ENCODE peak calls at places on chromosomes 13 and 19, in ten cellular contexts. One of them, this sample, is unnamed.

GRCh38 chr19:55358943-55359908 is 3.8 kb downstream of the GARIN5B start:
- DNase-seq in posterior vena cava: peak
- DNase-seq in fibroblast of mammary gland: no peak
- DNase-seq in foreskin keratinocyte: peak
- DNase-seq in stimulated activated CD8-positive, alpha-beta memory T cell treated with anti-CD3 and anti-CD28 coated beads, Interleukin-2, amount 100 ng/mL, for 48 hours: no peak
- DNase-seq in iris pigment epithelial cell: no peak
- DNase-seq in heart left ventricle: no peak
- DNase-seq in left lobe of liver: no peak
- DNase-seq in activated CD4-positive, alpha-beta T cell treated with anti-CD3 and anti-CD28 coated beads for 4 hours: no peak
- DNase-seq in NCI-H1105: peak
- DNase-seq in this sample: no peak

GRCh38 chr19:19107663-19108062 is 30.6 kb downstream of the TMEM161A start:
- DNase-seq in heart left ventricle: no peak
- DNase-seq in stimulated activated CD8-positive, alpha-beta memory T cell treated with anti-CD3 and anti-CD28 coated beads, Interleukin-2, amount 100 ng/mL, for 48 hours: no peak
- DNase-seq in activated CD4-positive, alpha-beta T cell treated with anti-CD3 and anti-CD28 coated beads for 4 hours: no peak
- DNase-seq in NCI-H1105: no peak
- DNase-seq in fibroblast of mammary gland: no peak
- DNase-seq in posterior vena cava: no peak
- DNase-seq in iris pigment epithelial cell: no peak
- DNase-seq in left lobe of liver: no peak
- DNase-seq in foreskin keratinocyte: no peak
- DNase-seq in this sample: no peak

GRCh38 chr19:4267901-4268815 is 10.9 kb upstream of the SHD start:
- DNase-seq in stimulated activated CD8-positive, alpha-beta memory T cell treated with anti-CD3 and anti-CD28 coated beads, Interleukin-2, amount 100 ng/mL, for 48 hours: no peak
- DNase-seq in NCI-H1105: no peak
- DNase-seq in heart left ventricle: no peak
- DNase-seq in foreskin keratinocyte: no peak
- DNase-seq in fibroblast of mammary gland: no peak
- DNase-seq in activated CD4-positive, alpha-beta T cell treated with anti-CD3 and anti-CD28 coated beads for 4 hours: no peak
- DNase-seq in left lobe of liver: peak
- DNase-seq in iris pigment epithelial cell: no peak
- DNase-seq in posterior vena cava: no peak
- DNase-seq in this sample: no peak

GRCh38 chr19:34120846-34121639 is 51.3 kb upstream of the LSM14A start:
- DNase-seq in heart left ventricle: no peak
- DNase-seq in foreskin keratinocyte: peak
- DNase-seq in stimulated activated CD8-positive, alpha-beta memory T cell treated with anti-CD3 and anti-CD28 coated beads, Interleukin-2, amount 100 ng/mL, for 48 hours: peak
- DNase-seq in activated CD4-positive, alpha-beta T cell treated with anti-CD3 and anti-CD28 coated beads for 4 hours: peak
- DNase-seq in iris pigment epithelial cell: peak
- DNase-seq in fibroblast of mammary gland: peak
- DNase-seq in posterior vena cava: no peak
- DNase-seq in left lobe of liver: no peak
- DNase-seq in NCI-H1105: no peak
- DNase-seq in this sample: peak

GRCh38 chr19:11168568-11168967 is 13.0 kb upstream of the SPC24 start:
- DNase-seq in activated CD4-positive, alpha-beta T cell treated with anti-CD3 and anti-CD28 coated beads for 4 hours: no peak
- DNase-seq in NCI-H1105: no peak
- DNase-seq in fibroblast of mammary gland: peak
- DNase-seq in foreskin keratinocyte: peak
- DNase-seq in stimulated activated CD8-positive, alpha-beta memory T cell treated with anti-CD3 and anti-CD28 coated beads, Interleukin-2, amount 100 ng/mL, for 48 hours: no peak
- DNase-seq in posterior vena cava: no peak
- DNase-seq in heart left ventricle: no peak
- DNase-seq in left lobe of liver: no peak
- DNase-seq in iris pigment epithelial cell: peak
- DNase-seq in this sample: peak

GRCh38 chr13:98416408-98416807 is 160.5 kb downstream of the STK24 start:
- DNase-seq in iris pigment epithelial cell: no peak
- DNase-seq in left lobe of liver: no peak
- DNase-seq in NCI-H1105: peak
- DNase-seq in stimulated activated CD8-positive, alpha-beta memory T cell treated with anti-CD3 and anti-CD28 coated beads, Interleukin-2, amount 100 ng/mL, for 48 hours: no peak
- DNase-seq in foreskin keratinocyte: peak
- DNase-seq in posterior vena cava: peak
- DNase-seq in heart left ventricle: no peak
- DNase-seq in activated CD4-positive, alpha-beta T cell treated with anti-CD3 and anti-CD28 coated beads for 4 hours: no peak
- DNase-seq in fibroblast of mammary gland: no peak
- DNase-seq in this sample: no peak

GRCh38 chr13:43838909-43839308 is 40.6 kb downstream of the CCDC122 start:
- DNase-seq in left lobe of liver: no peak
- DNase-seq in NCI-H1105: no peak
- DNase-seq in foreskin keratinocyte: no peak
- DNase-seq in activated CD4-positive, alpha-beta T cell treated with anti-CD3 and anti-CD28 coated beads for 4 hours: no peak
- DNase-seq in posterior vena cava: no peak
- DNase-seq in iris pigment epithelial cell: peak
- DNase-seq in stimulated activated CD8-positive, alpha-beta memory T cell treated with anti-CD3 and anti-CD28 coated beads, Interleukin-2, amount 100 ng/mL, for 48 hours: no peak
- DNase-seq in fibroblast of mammary gland: peak
- DNase-seq in heart left ventricle: no peak
- DNase-seq in this sample: peak

GRCh38 chr13:75129331-75129730 is 352.6 kb downstream of the TBC1D4 start:
- DNase-seq in activated CD4-positive, alpha-beta T cell treated with anti-CD3 and anti-CD28 coated beads for 4 hours: no peak
- DNase-seq in stimulated activated CD8-positive, alpha-beta memory T cell treated with anti-CD3 and anti-CD28 coated beads, Interleukin-2, amount 100 ng/mL, for 48 hours: no peak
- DNase-seq in posterior vena cava: no peak
- DNase-seq in NCI-H1105: no peak
- DNase-seq in heart left ventricle: no peak
- DNase-seq in fibroblast of mammary gland: peak
- DNase-seq in iris pigment epithelial cell: no peak
- DNase-seq in foreskin keratinocyte: no peak
- DNase-seq in left lobe of liver: no peak
- DNase-seq in this sample: no peak

GRCh38 chr19:11111771-11112144 is 22.5 kb downstream of the LDLR start:
- DNase-seq in stimulated activated CD8-positive, alpha-beta memory T cell treated with anti-CD3 and anti-CD28 coated beads, Interleukin-2, amount 100 ng/mL, for 48 hours: no peak
- DNase-seq in heart left ventricle: no peak
- DNase-seq in fibroblast of mammary gland: no peak
- DNase-seq in activated CD4-positive, alpha-beta T cell treated with anti-CD3 and anti-CD28 coated beads for 4 hours: no peak
- DNase-seq in posterior vena cava: no peak
- DNase-seq in NCI-H1105: no peak
- DNase-seq in foreskin keratinocyte: no peak
- DNase-seq in left lobe of liver: no peak
- DNase-seq in iris pigment epithelial cell: no peak
- DNase-seq in this sample: no peak

GRCh38 chr19:42480335-42481095 is 37.8 kb upstream of the CXCL17 start:
- DNase-seq in iris pigment epithelial cell: peak
- DNase-seq in stimulated activated CD8-positive, alpha-beta memory T cell treated with anti-CD3 and anti-CD28 coated beads, Interleukin-2, amount 100 ng/mL, for 48 hours: no peak
- DNase-seq in NCI-H1105: no peak
- DNase-seq in left lobe of liver: no peak
- DNase-seq in posterior vena cava: no peak
- DNase-seq in foreskin keratinocyte: peak
- DNase-seq in activated CD4-positive, alpha-beta T cell treated with anti-CD3 and anti-CD28 coated beads for 4 hours: peak
- DNase-seq in heart left ventricle: no peak
- DNase-seq in fibroblast of mammary gland: peak
- DNase-seq in this sample: peak

GRCh38 chr13:84896128-84896527 is 903.1 kb downstream of the SLITRK6 start:
- DNase-seq in heart left ventricle: no peak
- DNase-seq in stimulated activated CD8-positive, alpha-beta memory T cell treated with anti-CD3 and anti-CD28 coated beads, Interleukin-2, amount 100 ng/mL, for 48 hours: peak
- DNase-seq in NCI-H1105: no peak
- DNase-seq in fibroblast of mammary gland: peak
- DNase-seq in foreskin keratinocyte: peak
- DNase-seq in posterior vena cava: no peak
- DNase-seq in activated CD4-positive, alpha-beta T cell treated with anti-CD3 and anti-CD28 coated beads for 4 hours: peak
- DNase-seq in iris pigment epithelial cell: peak
- DNase-seq in left lobe of liver: no peak
- DNase-seq in this sample: peak

GRCh38 chr13:59494151-59494550 is 669.6 kb downstream of the DIAPH3 start:
- DNase-seq in stimulated activated CD8-positive, alpha-beta memory T cell treated with anti-CD3 and anti-CD28 coated beads, Interleukin-2, amount 100 ng/mL, for 48 hours: no peak
- DNase-seq in activated CD4-positive, alpha-beta T cell treated with anti-CD3 and anti-CD28 coated beads for 4 hours: no peak
- DNase-seq in posterior vena cava: no peak
- DNase-seq in foreskin keratinocyte: no peak
- DNase-seq in fibroblast of mammary gland: no peak
- DNase-seq in left lobe of liver: no peak
- DNase-seq in heart left ventricle: no peak
- DNase-seq in iris pigment epithelial cell: peak
- DNase-seq in NCI-H1105: no peak
- DNase-seq in this sample: no peak

GRCh38 chr19:43782689-43783231 is 2.0 kb upstream of the KCNN4 start:
- DNase-seq in left lobe of liver: no peak
- DNase-seq in stimulated activated CD8-positive, alpha-beta memory T cell treated with anti-CD3 and anti-CD28 coated beads, Interleukin-2, amount 100 ng/mL, for 48 hours: no peak
- DNase-seq in activated CD4-positive, alpha-beta T cell treated with anti-CD3 and anti-CD28 coated beads for 4 hours: no peak
- DNase-seq in foreskin keratinocyte: peak
- DNase-seq in fibroblast of mammary gland: no peak
- DNase-seq in NCI-H1105: no peak
- DNase-seq in posterior vena cava: no peak
- DNase-seq in iris pigment epithelial cell: no peak
- DNase-seq in heart left ventricle: no peak
- DNase-seq in this sample: no peak

GRCh38 chr13:21336609-21337008 is 122.5 kb downstream of the ZDHHC20 start:
- DNase-seq in left lobe of liver: no peak
- DNase-seq in iris pigment epithelial cell: no peak
- DNase-seq in fibroblast of mammary gland: no peak
- DNase-seq in activated CD4-positive, alpha-beta T cell treated with anti-CD3 and anti-CD28 coated beads for 4 hours: no peak
- DNase-seq in heart left ventricle: no peak
- DNase-seq in posterior vena cava: peak
- DNase-seq in foreskin keratinocyte: no peak
- DNase-seq in stimulated activated CD8-positive, alpha-beta memory T cell treated with anti-CD3 and anti-CD28 coated beads, Interleukin-2, amount 100 ng/mL, for 48 hours: no peak
- DNase-seq in NCI-H1105: no peak
- DNase-seq in this sample: no peak

GRCh38 chr13:65914707-65915106 is 1315.4 kb downstream of the PCDH9 start:
- DNase-seq in left lobe of liver: no peak
- DNase-seq in heart left ventricle: no peak
- DNase-seq in activated CD4-positive, alpha-beta T cell treated with anti-CD3 and anti-CD28 coated beads for 4 hours: no peak
- DNase-seq in NCI-H1105: no peak
- DNase-seq in fibroblast of mammary gland: peak
- DNase-seq in posterior vena cava: no peak
- DNase-seq in foreskin keratinocyte: peak
- DNase-seq in iris pigment epithelial cell: peak
- DNase-seq in stimulated activated CD8-positive, alpha-beta memory T cell treated with anti-CD3 and anti-CD28 coated beads, Interleukin-2, amount 100 ng/mL, for 48 hours: no peak
- DNase-seq in this sample: peak

GRCh38 chr13:95704510-95704909 is 27.6 kb downstream of the DNAJC3 start:
- DNase-seq in left lobe of liver: no peak
- DNase-seq in NCI-H1105: peak
- DNase-seq in iris pigment epithelial cell: no peak
- DNase-seq in fibroblast of mammary gland: peak
- DNase-seq in posterior vena cava: no peak
- DNase-seq in activated CD4-positive, alpha-beta T cell treated with anti-CD3 and anti-CD28 coated beads for 4 hours: no peak
- DNase-seq in stimulated activated CD8-positive, alpha-beta memory T cell treated with anti-CD3 and anti-CD28 coated beads, Interleukin-2, amount 100 ng/mL, for 48 hours: no peak
- DNase-seq in foreskin keratinocyte: no peak
- DNase-seq in heart left ventricle: no peak
- DNase-seq in this sample: peak

GRCh38 chr19:6241680-6242079 is 38.1 kb downstream of the MLLT1 start:
- DNase-seq in left lobe of liver: no peak
- DNase-seq in NCI-H1105: peak
- DNase-seq in posterior vena cava: no peak
- DNase-seq in activated CD4-positive, alpha-beta T cell treated with anti-CD3 and anti-CD28 coated beads for 4 hours: no peak
- DNase-seq in fibroblast of mammary gland: no peak
- DNase-seq in stimulated activated CD8-positive, alpha-beta memory T cell treated with anti-CD3 and anti-CD28 coated beads, Interleukin-2, amount 100 ng/mL, for 48 hours: no peak
- DNase-seq in heart left ventricle: no peak
- DNase-seq in foreskin keratinocyte: no peak
- DNase-seq in iris pigment epithelial cell: no peak
- DNase-seq in this sample: no peak

GRCh38 chr13:30256713-30257432 is 50.5 kb downstream of the KATNAL1 start:
- DNase-seq in iris pigment epithelial cell: no peak
- DNase-seq in stimulated activated CD8-positive, alpha-beta memory T cell treated with anti-CD3 and anti-CD28 coated beads, Interleukin-2, amount 100 ng/mL, for 48 hours: no peak
- DNase-seq in NCI-H1105: no peak
- DNase-seq in foreskin keratinocyte: no peak
- DNase-seq in fibroblast of mammary gland: peak
- DNase-seq in posterior vena cava: no peak
- DNase-seq in heart left ventricle: no peak
- DNase-seq in left lobe of liver: no peak
- DNase-seq in activated CD4-positive, alpha-beta T cell treated with anti-CD3 and anti-CD28 coated beads for 4 hours: no peak
- DNase-seq in this sample: peak

GRCh38 chr13:33509642-33510229 is 224.2 kb upstream of the STARD13 start:
- DNase-seq in left lobe of liver: no peak
- DNase-seq in posterior vena cava: peak
- DNase-seq in NCI-H1105: no peak
- DNase-seq in foreskin keratinocyte: peak
- DNase-seq in activated CD4-positive, alpha-beta T cell treated with anti-CD3 and anti-CD28 coated beads for 4 hours: no peak
- DNase-seq in iris pigment epithelial cell: no peak
- DNase-seq in fibroblast of mammary gland: peak
- DNase-seq in heart left ventricle: peak
- DNase-seq in stimulated activated CD8-positive, alpha-beta memory T cell treated with anti-CD3 and anti-CD28 coated beads, Interleukin-2, amount 100 ng/mL, for 48 hours: no peak
- DNase-seq in this sample: peak

GRCh38 chr19:7177926-7178325 is 108.4 kb downstream of the ZNF557 start:
- DNase-seq in stimulated activated CD8-positive, alpha-beta memory T cell treated with anti-CD3 and anti-CD28 coated beads, Interleukin-2, amount 100 ng/mL, for 48 hours: no peak
- DNase-seq in NCI-H1105: no peak
- DNase-seq in fibroblast of mammary gland: peak
- DNase-seq in foreskin keratinocyte: no peak
- DNase-seq in posterior vena cava: no peak
- DNase-seq in heart left ventricle: no peak
- DNase-seq in activated CD4-positive, alpha-beta T cell treated with anti-CD3 and anti-CD28 coated beads for 4 hours: no peak
- DNase-seq in iris pigment epithelial cell: no peak
- DNase-seq in left lobe of liver: no peak
- DNase-seq in this sample: peak

GRCh38 chr19:4376991-4377781 is 23.2 kb downstream of the SH3GL1 start:
- DNase-seq in left lobe of liver: no peak
- DNase-seq in heart left ventricle: no peak
- DNase-seq in posterior vena cava: peak
- DNase-seq in foreskin keratinocyte: peak
- DNase-seq in activated CD4-positive, alpha-beta T cell treated with anti-CD3 and anti-CD28 coated beads for 4 hours: no peak
- DNase-seq in iris pigment epithelial cell: no peak
- DNase-seq in NCI-H1105: no peak
- DNase-seq in fibroblast of mammary gland: peak
- DNase-seq in stimulated activated CD8-positive, alpha-beta memory T cell treated with anti-CD3 and anti-CD28 coated beads, Interleukin-2, amount 100 ng/mL, for 48 hours: no peak
- DNase-seq in this sample: peak

GRCh38 chr13:91359566-91359965 is 12.1 kb downstream of the MIR17HG start:
- DNase-seq in left lobe of liver: no peak
- DNase-seq in stimulated activated CD8-positive, alpha-beta memory T cell treated with anti-CD3 and anti-CD28 coated beads, Interleukin-2, amount 100 ng/mL, for 48 hours: no peak
- DNase-seq in fibroblast of mammary gland: no peak
- DNase-seq in activated CD4-positive, alpha-beta T cell treated with anti-CD3 and anti-CD28 coated beads for 4 hours: no peak
- DNase-seq in iris pigment epithelial cell: no peak
- DNase-seq in NCI-H1105: no peak
- DNase-seq in posterior vena cava: no peak
- DNase-seq in foreskin keratinocyte: no peak
- DNase-seq in heart left ventricle: no peak
- DNase-seq in this sample: no peak

This sample was measured in EH.